ENCODE peak calls at places on chromosomes 6 and 20, in five cellular contexts. E is tibial artery, O is fibroblast of lung, L is H7, D is pons. U is an unnamed sample.
A peak's percentile ranks its signal among the peaks of the same experiment; 100 is the strongest.

GRCh38 chr6:51077967-51078518 is 259.4 kb downstream of the TFAP2B start:
- DNase-seq in E (no peak), O (no peak), L (no peak), D (no peak), U (no peak)

GRCh38 chr6:43949451-43950110 is 177.7 kb downstream of the MRPL14 start:
- DNase-seq in O (no peak), E (no peak), L (no peak), D (no peak), U (no peak)

GRCh38 chr6:27553123-27553904 is 80.4 kb upstream of the ZNF184 start:
- DNase-seq in D (no peak), E (no peak), L (peak; percentile 62), O (peak; percentile 38), U (peak; percentile 71)

GRCh38 chr20:48747840-48748416 is 79.9 kb downstream of the PREX1 start:
- DNase-seq in E (no peak), L (peak; percentile 63), D (no peak), O (no peak), U (no peak)

GRCh38 chr6:160207618-160208017 is 51.0 kb downstream of the SLC22A2 start:
- DNase-seq in L (no peak), O (no peak), E (no peak), D (no peak), U (no peak)

GRCh38 chr20:38369387-38369786 is 23.1 kb downstream of the LBP start:
- DNase-seq in L (peak; percentile 73), D (peak; percentile 7), O (no peak), E (no peak), U (peak; percentile 16)

GRCh38 chr6:71279740-71280139 is 8.9 kb upstream of the OGFRL1 start:
- DNase-seq in O (no peak), E (no peak), D (no peak), L (no peak), U (no peak)

GRCh38 chr20:17653835-17654648 is 28.0 kb downstream of the RRBP1 start:
- DNase-seq in O (no peak), L (peak; percentile 21), D (no peak), E (peak; percentile 18), U (no peak)

GRCh38 chr6:78629154-78629721 is 238.1 kb upstream of the IRAK1BP1 start:
- DNase-seq in E (no peak), L (peak; percentile 55), D (no peak), O (peak; percentile 25), U (no peak)

GRCh38 chr20:62804632-62805364 is at the start of gene OGFR:
- DNase-seq in D (no peak), O (peak; percentile 50), L (peak; percentile 97), E (peak; percentile 51), U (no peak)

GRCh38 chr20:48722737-48723191 is 105.0 kb downstream of the PREX1 start:
- DNase-seq in L (no peak), E (peak; percentile 71), O (peak; percentile 39), D (no peak), U (no peak)

GRCh38 chr6:89954721-89955148 is 60.5 kb downstream of the GJA10 start:
- DNase-seq in E (no peak), O (no peak), L (no peak), D (no peak), U (no peak)

GRCh38 chr20:35240914-35241293 is 14.4 kb downstream of the MMP24 start:
- DNase-seq in O (no peak), D (no peak), E (no peak), L (no peak), U (peak; percentile 45)

GRCh38 chr6:111773501-111774345 is 99.5 kb downstream of the FYN start:
- DNase-seq in E (no peak), O (no peak), D (no peak), L (no peak), U (no peak)

GRCh38 chr20:53352727-53353440 is 240.8 kb downstream of the ZNF217 start:
- DNase-seq in D (no peak), L (no peak), O (no peak), E (no peak), U (no peak)

GRCh38 chr6:53391170-53391569 is 42.4 kb upstream of the ELOVL5 start:
- DNase-seq in L (no peak), D (no peak), E (no peak), O (no peak), U (peak; percentile 20)

GRCh38 chr6:104597541-104598050 is 262.1 kb downstream of the HACE1 start:
- DNase-seq in O (no peak), E (no peak), D (no peak), L (no peak), U (peak; percentile 96)

GRCh38 chr6:131910956-131911355 is 40.2 kb downstream of the CCN2 start:
- DNase-seq in O (no peak), D (no peak), E (no peak), L (no peak), U (no peak)

GRCh38 chr6:41917528-41917927 is 3.4 kb downstream of the MED20 start:
- DNase-seq in D (no peak), O (peak; percentile 91), E (no peak), L (no peak), U (no peak)

GRCh38 chr6:30821862-30822784 is 62.2 kb upstream of the DDR1 start:
- DNase-seq in L (peak; percentile 52), E (no peak), D (peak; percentile 69), O (peak; percentile 58), U (peak; percentile 70)

GRCh38 chr20:33602826-33603590 is 59.1 kb upstream of the C20orf144 start:
- DNase-seq in L (no peak), E (no peak), D (no peak), O (no peak), U (no peak)

GRCh38 chr6:108945686-108946158 is 97.5 kb downstream of the ARMC2 start:
- DNase-seq in O (peak; percentile 84), L (peak; percentile 43), D (peak; percentile 64), E (peak; percentile 77), U (peak; percentile 99)

GRCh38 chr6:127834136-127834535 is 66.7 kb downstream of the THEMIS start:
- DNase-seq in L (no peak), D (no peak), E (no peak), O (no peak), U (no peak)

GRCh38 chr6:53134601-53135235 is 13.9 kb downstream of the GCM1 start:
- DNase-seq in E (no peak), D (no peak), O (no peak), L (no peak), U (no peak)

GRCh38 chr6:39760246-39760952 is 31.8 kb upstream of the DAAM2 start:
- DNase-seq in E (no peak), L (no peak), O (no peak), D (no peak), U (no peak)

GRCh38 chr6:36772401-36772800 is 66.8 kb downstream of the CPNE5 start:
- DNase-seq in L (no peak), O (no peak), E (no peak), D (no peak), U (no peak)

GRCh38 chr20:9172908-9173307 is 104.0 kb downstream of the PLCB4 start:
- DNase-seq in E (no peak), L (no peak), O (peak; percentile 23), D (no peak), U (no peak)

GRCh38 chr6:13181398-13181797 is 146.9 kb downstream of the TBC1D7 start:
- DNase-seq in L (no peak), E (no peak), O (no peak), D (no peak), U (no peak)

GRCh38 chr20:9066196-9066595 is 2.7 kb upstream of the PLCB4 start:
- DNase-seq in E (no peak), D (no peak), O (no peak), L (no peak), U (no peak)

GRCh38 chr6:35948725-35949124 is 27.8 kb upstream of the SRPK1 start:
- DNase-seq in L (peak; percentile 46), O (no peak), E (no peak), D (peak; percentile 1), U (peak; percentile 33)

GRCh38 chr20:33053291-33054106 is at the start of gene BPIFB3:
- DNase-seq in L (peak; percentile 73), O (no peak), E (no peak), D (no peak), U (no peak)

GRCh38 chr6:161836643-161837448 is 563.0 kb upstream of the AGPAT4 start:
- DNase-seq in L (peak; percentile 47), O (peak; percentile 58), E (no peak), D (no peak), U (peak; percentile 33)